ENCODE peak calls at places on chromosomes 4 and X, in seven cellular contexts. Y is tibial nerve; F is sigmoid colon; O is aorta; A is left lung; C is hepatocyte; G is CD8-positive, alpha-beta T cell. N is an unnamed sample. For H3K4me1, the result is how much of the 10 kb centered on the place peaks cover.

GRCh38 chr4:10093801-10094552 is 22.6 kb downstream of the WDR1 start:
- DNase-seq in Y (no peak), F (no peak), O (no peak), A (peak), C (peak), G (no peak), N (no peak)

GRCh38 chrX:68936608-68937007 is 107.8 kb downstream of the EFNB1 start:
- DNase-seq in Y (no peak), F (peak), O (no peak), A (no peak), C (peak), G (no peak), N (no peak)

GRCh38 chr4:126592088-126592487 is 1040.7 kb upstream of the INTU start:
- DNase-seq in Y (no peak), F (no peak), O (no peak), A (no peak), C (peak), G (no peak), N (no peak)

GRCh38 chrX:153974003-153974725 is 1.6 kb downstream of the TMEM187 start:
- DNase-seq in Y (no peak), F (no peak), O (no peak), A (no peak), C (no peak), G (no peak), N (no peak)

GRCh38 chr4:115234405-115235093 is 121.1 kb upstream of the NDST4 start:
- DNase-seq in Y (no peak), F (no peak), O (no peak), A (no peak), C (peak), G (no peak), N (no peak)

GRCh38 chrX:106702636-106703035 is 23.9 kb upstream of the RNF128 start:
- DNase-seq in Y (no peak), F (no peak), O (no peak), A (no peak), C (no peak), G (no peak), N (no peak)

GRCh38 chrX:30521440-30522182 is 56.0 kb downstream of the TASL start:
- DNase-seq in Y (no peak), F (no peak), O (no peak), A (no peak), C (no peak), G (no peak), N (no peak)

GRCh38 chrX:46715521-46715920 is 43.4 kb downstream of the SLC9A7 start:
- DNase-seq in Y (no peak), F (no peak), O (no peak), A (no peak), C (no peak), G (no peak), N (peak)

GRCh38 chr4:106986486-106986885 is 49.6 kb downstream of the DKK2 start:
- DNase-seq in Y (no peak), F (no peak), O (no peak), A (no peak), C (no peak), G (no peak), N (no peak)

GRCh38 chr4:186743261-186743660 is 19.6 kb upstream of the FAT1 start:
- DNase-seq in Y (no peak), F (no peak), O (no peak), A (no peak), C (no peak), G (no peak), N (no peak)

GRCh38 chr4:113958766-113959540 is 20.5 kb downstream of the ARSJ start:
- DNase-seq in Y (no peak), F (no peak), O (no peak), A (no peak), C (peak), G (no peak), N (no peak)

GRCh38 chrX:121191779-121192178 is 144.4 kb downstream of the GLUD2 start:
- DNase-seq in Y (no peak), F (no peak), O (no peak), A (no peak), C (no peak), G (no peak), N (no peak)

GRCh38 chr4:10417720-10418119 is 39.5 kb downstream of the ZNF518B start:
- DNase-seq in Y (no peak), F (no peak), O (no peak), A (no peak), C (no peak), G (no peak), N (no peak)

GRCh38 chr4:61301285-61301684 is 101.2 kb downstream of the ADGRL3 start:
- DNase-seq in Y (no peak), F (no peak), O (no peak), A (no peak), C (no peak), G (no peak), N (no peak)

GRCh38 chr4:101102114-101102752 is 245.1 kb downstream of the PPP3CA start:
- DNase-seq in Y (peak), F (peak), O (peak), A (no peak), C (no peak), G (no peak), N (no peak)

GRCh38 chrX:129737921-129738320 is 858 bp upstream of the XPNPEP2 start:
- DNase-seq in Y (no peak), F (peak), O (no peak), A (no peak), C (no peak), G (no peak), N (no peak)

GRCh38 chr4:24208691-24209090 is 318.8 kb upstream of the PPARGC1A start:
- DNase-seq in Y (no peak), F (no peak), O (no peak), A (no peak), C (no peak), G (no peak), N (no peak)

GRCh38 chr4:119626420-119626819 is 2.2 kb downstream of the PDE5A start:
- DNase-seq in Y (no peak), F (no peak), O (no peak), A (no peak), C (no peak), G (no peak), N (no peak)

GRCh38 chr4:661856-662761 is 12.0 kb downstream of the ATP5ME start:
- DNase-seq in Y (no peak), F (peak), O (peak), A (peak), C (no peak), G (no peak), N (no peak)

GRCh38 chr4:147195386-147195785 is 249.7 kb upstream of the TTC29 start:
- DNase-seq in Y (no peak), F (no peak), O (no peak), A (no peak), C (no peak), G (no peak), N (no peak)

GRCh38 chr4:116150152-116150551 is 935.2 kb downstream of the TRAM1L1 start:
- DNase-seq in Y (no peak), F (no peak), O (no peak), A (no peak), C (no peak), G (no peak), N (no peak)

GRCh38 chr4:125735107-125735506 is 420.4 kb downstream of the FAT4 start:
- DNase-seq in Y (no peak), F (no peak), O (no peak), A (peak), C (peak), G (no peak), N (no peak)

GRCh38 chr4:184424993-184425758 is 49.2 kb downstream of the IRF2 start:
- DNase-seq in Y (no peak), F (peak), O (no peak), A (peak), C (no peak), G (no peak), N (no peak)

GRCh38 chrX:103565752-103566151 is 19.6 kb upstream of the TCEAL4 start:
- DNase-seq in Y (no peak), F (no peak), O (no peak), A (no peak), C (peak), G (no peak), N (no peak)

GRCh38 chrX:150984164-150984824 is 1.2 kb downstream of the HMGB3 start:
- DNase-seq in Y (no peak), F (no peak), O (no peak), A (peak), C (peak), G (no peak), N (no peak)

GRCh38 chr4:82587826-82588225 is 26.0 kb upstream of the TMEM150C start:
- DNase-seq in Y (no peak), F (no peak), O (no peak), A (no peak), C (no peak), G (no peak), N (no peak)

DNA sequence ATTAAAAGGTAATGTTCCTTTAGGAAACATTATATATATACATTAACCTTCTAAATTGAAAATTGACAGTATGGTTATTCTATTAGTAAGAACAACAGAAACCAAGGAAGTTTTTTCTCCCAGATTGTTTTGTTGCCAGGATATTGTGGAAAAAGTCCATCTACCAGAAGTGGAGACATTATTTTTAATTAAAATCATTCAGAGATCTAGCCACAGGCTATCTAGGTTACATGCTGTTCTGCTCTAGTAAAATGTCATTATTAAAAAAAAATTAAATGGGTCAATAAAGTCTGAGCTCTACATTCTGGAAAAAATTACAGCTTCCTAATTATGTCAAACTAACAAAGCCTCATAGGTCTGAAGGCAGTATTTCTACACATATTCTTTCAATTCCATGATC is 74.3 kb downstream of the NSG1 start:
- DNase-seq in Y (no peak), F (no peak), O (no peak), A (no peak), C (no peak), G (no peak), N (no peak)
- H3K4me1 ChIP-seq in Y (under half), F (under half), O (under half), A (under half), C (under half), G (under half), N (under half)

GRCh38 chr4:25879091-25879584 is 16.4 kb upstream of the SEL1L3 start:
- DNase-seq in Y (no peak), F (no peak), O (no peak), A (no peak), C (no peak), G (no peak), N (no peak)

GRCh38 chr4:25881187-25881586 is 18.4 kb upstream of the SEL1L3 start:
- DNase-seq in Y (no peak), F (no peak), O (no peak), A (no peak), C (no peak), G (no peak), N (no peak)

GRCh38 chr4:25879587-25879986 is 16.8 kb upstream of the SEL1L3 start:
- DNase-seq in Y (no peak), F (no peak), O (no peak), A (no peak), C (no peak), G (no peak), N (no peak)

GRCh38 chr4:25879991-25880641 is 17.3 kb upstream of the SEL1L3 start:
- DNase-seq in Y (no peak), F (no peak), O (no peak), A (no peak), C (no peak), G (no peak), N (no peak)

GRCh38 chr4:25878676-25879075 is 15.9 kb upstream of the SEL1L3 start:
- DNase-seq in Y (no peak), F (no peak), O (no peak), A (no peak), C (no peak), G (no peak), N (no peak)
- H3K4me1 ChIP-seq in Y (under half), F (under half), O (under half), A (under half), C (under half), G (under half), N (under half)

DNA sequence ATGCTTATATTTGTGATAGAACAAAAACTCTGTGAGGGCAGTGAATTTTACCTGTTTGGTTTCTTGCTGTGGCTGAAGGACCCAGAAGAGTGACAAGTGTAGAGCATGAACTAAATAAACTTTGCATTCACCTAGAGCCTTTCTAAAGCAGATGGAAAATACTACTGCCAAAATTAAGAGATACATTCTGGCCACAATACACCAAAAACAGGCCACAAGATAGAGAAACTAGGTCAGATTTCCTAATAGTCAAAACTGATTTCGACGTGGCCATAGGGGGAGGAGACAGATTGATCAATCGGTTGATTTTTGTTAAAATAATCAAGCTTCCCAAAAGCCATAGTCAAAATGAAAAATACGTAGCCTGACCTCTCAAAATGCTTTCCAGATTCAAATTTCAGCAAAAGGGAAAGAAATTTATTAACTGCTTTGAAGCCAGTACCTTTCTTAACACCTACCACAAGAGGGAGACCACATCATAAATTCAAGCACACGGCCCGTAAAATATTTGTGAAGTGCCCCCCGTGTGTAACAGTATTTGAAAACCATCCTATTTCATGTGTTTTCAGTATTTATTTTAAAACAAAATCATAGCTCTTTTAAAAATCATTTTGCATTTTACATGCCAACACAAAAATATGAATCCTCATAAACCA is 132.4 kb downstream of the CORIN start:
- DNase-seq in Y (no peak), F (no peak), O (no peak), A (no peak), C (peak), G (no peak), N (no peak)
- H3K4me1 ChIP-seq in Y (under half), F (under half), O (under half), A (under half), C (under half), G (under half), N (under half)

GRCh38 chrX:136687457-136687856 is 39.5 kb downstream of the CD40LG start:
- DNase-seq in Y (no peak), F (no peak), O (no peak), A (no peak), C (no peak), G (peak), N (no peak)

GRCh38 chrX:136692271-136692670 is 44.3 kb downstream of the CD40LG start:
- DNase-seq in Y (no peak), F (no peak), O (no peak), A (no peak), C (no peak), G (no peak), N (no peak)

GRCh38 chrX:136689441-136689840 is 41.5 kb downstream of the CD40LG start:
- DNase-seq in Y (no peak), F (no peak), O (no peak), A (no peak), C (no peak), G (no peak), N (peak)

GRCh38 chrX:136694491-136695087 is 46.6 kb downstream of the CD40LG start:
- DNase-seq in Y (no peak), F (no peak), O (no peak), A (no peak), C (peak), G (peak), N (peak)

DNA sequence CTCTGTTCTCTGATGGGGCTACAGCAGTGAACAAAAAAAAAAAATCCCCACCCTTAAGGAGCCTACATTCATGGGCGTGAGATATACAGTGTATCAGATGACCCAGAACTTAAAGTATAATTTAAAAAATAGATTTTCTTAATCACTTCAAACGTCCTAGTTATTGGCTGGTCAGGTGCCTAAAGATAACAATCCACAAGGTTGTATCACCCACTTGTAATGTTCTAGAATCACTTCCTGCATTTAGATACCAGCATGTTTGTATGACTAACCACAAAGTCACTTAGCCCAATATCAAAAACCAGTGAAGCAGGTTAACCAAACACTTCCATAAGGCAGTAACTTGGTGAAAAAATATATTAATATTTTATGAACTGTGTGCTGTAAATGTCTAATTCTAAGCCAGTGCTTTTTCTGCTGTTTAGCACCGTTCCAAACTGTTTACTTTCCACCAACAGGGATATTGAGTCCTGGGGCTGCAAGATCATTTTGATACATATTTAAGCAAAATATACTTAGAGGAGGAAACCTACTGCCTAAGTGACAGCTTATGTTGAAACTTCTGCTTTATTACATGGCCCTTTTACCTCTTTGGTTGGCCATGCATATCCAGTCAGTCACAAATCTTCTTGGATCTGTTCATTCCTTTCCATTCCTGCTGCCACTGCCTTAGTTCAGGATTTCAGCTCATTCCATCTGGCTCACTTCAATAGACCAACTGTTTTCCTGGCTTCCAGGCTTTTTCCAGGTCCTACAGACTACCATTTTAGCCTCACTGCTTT is 43.3 kb downstream of the CD40LG start:
- DNase-seq in Y (no peak), F (no peak), O (no peak), A (no peak), C (no peak), G (no peak), N (peak)
- H3K4me1 ChIP-seq in Y (under half), F (under half), O (under half), A (under half), C (under half), G (half or more), N (half or more)

DNA sequence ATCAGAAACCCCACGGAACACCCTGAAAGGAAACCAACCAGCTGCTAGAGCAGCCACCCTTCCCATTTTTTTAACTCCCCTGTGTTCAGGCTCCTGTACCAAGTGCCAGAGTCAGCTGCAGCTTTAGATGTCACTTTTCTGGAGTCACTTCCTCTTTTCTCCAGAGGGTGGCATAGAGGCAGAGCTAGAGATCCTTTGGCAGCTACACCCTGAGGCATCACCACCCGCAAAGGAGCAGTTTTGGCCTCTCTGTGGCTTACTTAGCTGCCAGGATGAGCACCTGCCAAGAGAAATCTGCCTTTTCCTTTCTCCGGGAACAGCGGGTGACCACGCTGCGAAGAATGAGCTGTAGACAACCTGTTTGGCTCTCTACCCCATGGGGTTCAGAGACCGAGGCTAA is 58.0 kb upstream of the CHRDL1 start:
- DNase-seq in Y (peak), F (no peak), O (no peak), A (no peak), C (peak), G (no peak), N (no peak)
- H3K4me1 ChIP-seq in Y (under half), F (under half), O (under half), A (under half), C (under half), G (under half), N (under half)

GRCh38 chrX:112056886-112057285 is 25.7 kb downstream of the TRPC5 start:
- DNase-seq in Y (no peak), F (no peak), O (no peak), A (no peak), C (no peak), G (no peak), N (no peak)

GRCh38 chrX:112053169-112053568 is 29.4 kb downstream of the TRPC5 start:
- DNase-seq in Y (no peak), F (no peak), O (no peak), A (no peak), C (no peak), G (no peak), N (no peak)

GRCh38 chrX:112048707-112049106 is 33.9 kb downstream of the TRPC5 start:
- DNase-seq in Y (no peak), F (no peak), O (no peak), A (no peak), C (peak), G (no peak), N (no peak)

DNA sequence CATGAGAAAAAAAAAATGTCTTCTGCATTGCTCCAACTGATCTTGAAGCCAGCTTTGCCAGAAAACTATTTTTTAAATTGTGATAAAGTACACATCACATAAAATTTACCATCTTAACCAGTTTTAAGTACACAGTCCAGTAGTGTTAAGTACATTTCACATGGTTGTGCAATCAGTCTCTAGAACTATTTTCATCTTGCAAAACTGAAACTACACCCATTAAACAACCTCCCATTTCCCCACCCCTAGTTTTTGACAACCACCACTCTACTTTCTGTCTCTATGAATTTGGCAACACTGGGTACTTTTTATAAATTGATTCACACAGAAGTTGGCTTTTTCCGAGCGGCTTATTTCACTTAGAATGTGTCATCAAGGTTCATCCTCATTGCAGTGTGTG is 31.0 kb downstream of the TRPC5 start:
- DNase-seq in Y (no peak), F (no peak), O (no peak), A (no peak), C (no peak), G (no peak), N (no peak)
- H3K4me1 ChIP-seq in Y (under half), F (under half), O (under half), A (under half), C (under half), G (under half), N (under half)

GRCh38 chr4:1851575-1852415 is 4.2 kb downstream of the LETM1 start:
- DNase-seq in Y (no peak), F (no peak), O (no peak), A (peak), C (no peak), G (no peak), N (no peak)
- H3K4me1 ChIP-seq in Y (under half), F (under half), O (under half), A (under half), C (under half), G (under half), N (under half)

GRCh38 chr4:138224614-138225013 is 17.5 kb downstream of the SLC7A11 start:
- DNase-seq in Y (no peak), F (no peak), O (no peak), A (no peak), C (no peak), G (no peak), N (no peak)
- H3K4me1 ChIP-seq in Y (under half), F (under half), O (under half), A (under half), C (under half), G (under half), N (under half)